ENCODE peak calls at places on chromosomes 13 and 19, in nine cellular contexts. I, C, U, Z, B, V, K, T and N are unnamed samples.
A peak's percentile ranks its signal among the peaks of the same experiment; 100 is the strongest.

GRCh38 chr13:43326100-43326499 is 302.7 kb downstream of the DNAJC15 start:
- DNase-seq in I (no peak), C (no peak), U (no peak), Z (no peak), B (no peak), V (no peak), K (no peak), T (no peak), N (no peak)

GRCh38 chr19:42024622-42025111 is 30.6 kb upstream of the ATP1A3 start:
- DNase-seq in I (no peak), C (no peak), U (no peak), Z (no peak), B (no peak), V (peak; percentile 57), K (no peak), T (no peak), N (no peak)

GRCh38 chr19:50493171-50493570 is 16.5 kb upstream of the GARIN5A start:
- DNase-seq in I (no peak), C (peak; percentile 29), U (no peak), Z (no peak), B (no peak), V (no peak), K (no peak), T (no peak), N (no peak)

GRCh38 chr13:32284927-32285632 is 30.1 kb downstream of the ZAR1L start:
- DNase-seq in I (peak; percentile 82), C (no peak), U (no peak), Z (no peak), B (no peak), V (peak; percentile 65), K (no peak), T (no peak), N (no peak)

GRCh38 chr19:1409204-1410005 is 2.0 kb downstream of the DAZAP1 start:
- DNase-seq in I (no peak), C (no peak), U (peak; percentile 81), Z (no peak), B (no peak), V (no peak), K (no peak), T (no peak), N (no peak)

GRCh38 chr13:20702530-20702929 is 969 bp upstream of the IL17D start:
- DNase-seq in I (no peak), C (no peak), U (no peak), Z (no peak), B (no peak), V (peak; percentile 44), K (no peak), T (peak; percentile 19), N (no peak)

GRCh38 chr13:37646531-37646930 is 48.0 kb upstream of the POSTN start:
- DNase-seq in I (no peak), C (no peak), U (no peak), Z (no peak), B (no peak), V (no peak), K (no peak), T (no peak), N (no peak)

GRCh38 chr19:16040642-16041041 is 35.7 kb upstream of the TPM4 start:
- DNase-seq in I (no peak), C (no peak), U (no peak), Z (no peak), B (no peak), V (peak; percentile 34), K (no peak), T (no peak), N (peak; percentile 50)

GRCh38 chr19:51091126-51091525 is 8.4 kb upstream of the KLK14 start:
- DNase-seq in I (no peak), C (no peak), U (no peak), Z (no peak), B (no peak), V (no peak), K (no peak), T (no peak), N (no peak)

GRCh38 chr13:111886217-111886945 is 180.6 kb upstream of the SOX1 start:
- DNase-seq in I (no peak), C (no peak), U (no peak), Z (no peak), B (no peak), V (no peak), K (no peak), T (no peak), N (no peak)

GRCh38 chr19:8208119-8208709 is 956 bp upstream of the CERS4 start:
- DNase-seq in I (peak; percentile 40), C (no peak), U (no peak), Z (no peak), B (no peak), V (no peak), K (no peak), T (no peak), N (no peak)

GRCh38 chr13:71730267-71730666 is 136.7 kb downstream of the DACH1 start:
- DNase-seq in I (peak; percentile 39), C (no peak), U (no peak), Z (no peak), B (no peak), V (no peak), K (no peak), T (no peak), N (no peak)

GRCh38 chr13:96450635-96451034 is 360.7 kb downstream of the HS6ST3 start:
- DNase-seq in I (no peak), C (no peak), U (no peak), Z (no peak), B (no peak), V (no peak), K (no peak), T (no peak), N (no peak)

GRCh38 chr19:54430306-54431254 is 15.3 kb downstream of the TTYH1 start:
- DNase-seq in I (peak; percentile 74), C (peak; percentile 86), U (peak; percentile 87), Z (no peak), B (no peak), V (peak; percentile 28), K (no peak), T (no peak), N (peak; percentile 34)

GRCh38 chr13:72599148-72599743 is 128.2 kb downstream of the MZT1 start:
- DNase-seq in I (no peak), C (no peak), U (no peak), Z (no peak), B (no peak), V (no peak), K (no peak), T (no peak), N (no peak)

GRCh38 chr13:31051999-31052398 is 109.7 kb downstream of the HSPH1 start:
- DNase-seq in I (no peak), C (no peak), U (no peak), Z (no peak), B (no peak), V (no peak), K (no peak), T (no peak), N (peak; percentile 14)

GRCh38 chr13:31053896-31054295 is 107.8 kb downstream of the HSPH1 start:
- DNase-seq in I (no peak), C (no peak), U (no peak), Z (no peak), B (no peak), V (no peak), K (no peak), T (no peak), N (no peak)

GRCh38 chr13:31050486-31051400 is 111.0 kb downstream of the HSPH1 start:
- DNase-seq in I (peak; percentile 18), C (no peak), U (no peak), Z (no peak), B (no peak), V (no peak), K (no peak), T (no peak), N (peak; percentile 15)

GRCh38 chr13:31053098-31053497 is 108.6 kb downstream of the HSPH1 start:
- DNase-seq in I (peak; percentile 71), C (no peak), U (no peak), Z (no peak), B (no peak), V (no peak), K (no peak), T (no peak), N (peak; percentile 23)

GRCh38 chr13:31052478-31052877 is 109.2 kb downstream of the HSPH1 start:
- DNase-seq in I (no peak), C (no peak), U (no peak), Z (no peak), B (no peak), V (no peak), K (no peak), T (no peak), N (peak; percentile 9)
- H3K36me3 ChIP-seq in I (no peaks in the 10 kb centered on the region), C (no peaks in the 10 kb centered on the region), U (no peaks in the 10 kb centered on the region), Z (no peaks in the 10 kb centered on the region), B (no peaks in the 10 kb centered on the region), V (no peaks in the 10 kb centered on the region), K (no peaks in the 10 kb centered on the region), T (no peaks in the 10 kb centered on the region), N (no peaks in the 10 kb centered on the region)

DNA sequence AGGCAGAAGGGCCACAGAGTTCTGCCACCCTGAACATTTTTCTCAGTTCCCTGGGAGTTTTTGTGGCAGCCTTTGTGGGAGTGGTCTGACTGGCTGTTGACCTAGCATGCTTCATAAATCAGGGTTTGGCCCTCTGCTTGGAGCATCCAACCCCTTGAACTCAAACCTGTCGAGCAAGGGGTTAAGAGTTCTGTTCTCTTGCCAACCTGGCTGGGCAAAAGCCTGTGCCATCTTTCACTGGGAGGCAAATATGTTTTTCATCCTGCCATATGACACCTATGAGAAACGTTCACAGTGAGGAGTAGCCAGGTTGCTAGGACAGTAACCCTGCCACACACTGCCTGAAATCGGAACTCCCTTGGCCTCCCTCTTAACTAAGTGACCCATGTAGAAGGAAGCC is 7.7 kb upstream of the TEX26 start:
- DNase-seq in I (no peak), C (no peak), U (no peak), Z (no peak), B (no peak), V (no peak), K (no peak), T (no peak), N (no peak)
- H3K27ac ChIP-seq in I (no peak overlapping the region), C (no peak overlapping the region), U (no peak overlapping the region), Z (no peak overlapping the region), B (no peak overlapping the region), V (no peak overlapping the region), K (no peak overlapping the region), T (no peak overlapping the region), N (no peak overlapping the region)

GRCh38 chr13:25046274-25046984 is 49.5 kb upstream of the PABPC3 start:
- DNase-seq in I (no peak), C (peak; percentile 41), U (no peak), Z (no peak), B (no peak), V (no peak), K (no peak), T (no peak), N (no peak)
- H3K4me3 ChIP-seq in I (no peak overlapping the region), C (no peak overlapping the region), U (no peak overlapping the region), Z (peak overlapping the region; percentile 68), B (no peak overlapping the region), V (peak overlapping the region; percentile 37), K (peak overlapping the region; percentile 1), T (no peak overlapping the region), N (no peak overlapping the region)

GRCh38 chr13:114012921-114013320 is 39.0 kb upstream of the C13orf46 start:
- DNase-seq in I (no peak), C (no peak), U (no peak), Z (no peak), B (no peak), V (no peak), K (no peak), T (no peak), N (no peak)
- H3K36me3 ChIP-seq in I (no peaks in the 10 kb centered on the region), C (peaks cover 76% of the 10 kb centered on the region), U (no peaks in the 10 kb centered on the region), Z (peaks cover 57% of the 10 kb centered on the region), B (no peaks in the 10 kb centered on the region), V (peaks cover 48% of the 10 kb centered on the region), K (peaks cover 84% of the 10 kb centered on the region), T (peaks cover 46% of the 10 kb centered on the region), N (no peaks in the 10 kb centered on the region)